ENCODE peak calls at places on chromosomes 5 and 9, in six cellular contexts. I, P, Z, M, K and X are unnamed samples.
A peak's percentile ranks its signal among the peaks of the same experiment; 100 is the strongest.

GRCh38 chr5:172438304-172438652 is 16.0 kb downstream of the SH3PXD2B start:
- DNase-seq in I (no peak), P (no peak), Z (no peak), M (no peak), K (no peak), X (no peak)

GRCh38 chr5:43627028-43627427 is 24.0 kb downstream of the NNT start:
- DNase-seq in I (peak; percentile 84), P (peak; percentile 58), Z (peak; percentile 62), M (no peak), K (peak; percentile 60), X (peak; percentile 52)

GRCh38 chr9:73183917-73184861 is 32.5 kb downstream of the ANXA1 start:
- DNase-seq in I (peak; percentile 75), P (peak; percentile 46), Z (no peak), M (no peak), K (peak; percentile 55), X (peak; percentile 18)

GRCh38 chr5:64987768-64988167 is 219.0 kb downstream of the CWC27 start:
- DNase-seq in I (no peak), P (no peak), Z (no peak), M (no peak), K (no peak), X (no peak)

GRCh38 chr9:114196924-114197570 is 41.7 kb downstream of the COL27A1 start:
- DNase-seq in I (no peak), P (no peak), Z (no peak), M (no peak), K (no peak), X (no peak)

GRCh38 chr9:37693265-37693664 is 42.5 kb downstream of the FRMPD1 start:
- DNase-seq in I (peak; percentile 2), P (no peak), Z (peak; percentile 18), M (no peak), K (no peak), X (no peak)

GRCh38 chr5:84605246-84605645 is 220.6 kb upstream of the EDIL3 start:
- DNase-seq in I (no peak), P (no peak), Z (no peak), M (no peak), K (no peak), X (no peak)

GRCh38 chr5:6583049-6583880 is 49.6 kb downstream of the NSUN2 start:
- DNase-seq in I (peak; percentile 9), P (peak; percentile 64), Z (no peak), M (no peak), K (peak; percentile 32), X (peak; percentile 28)

GRCh38 chr5:122902263-122902662 is 56.9 kb downstream of the SNX24 start:
- DNase-seq in I (no peak), P (no peak), Z (no peak), M (no peak), K (no peak), X (no peak)

GRCh38 chr5:17190242-17190778 is 27.1 kb upstream of the BASP1 start:
- DNase-seq in I (peak; percentile 90), P (peak; percentile 64), Z (no peak), M (no peak), K (peak; percentile 33), X (no peak)

GRCh38 chr5:17497446-17497845 is 585 bp upstream of the TAF11L2 start:
- DNase-seq in I (no peak), P (no peak), Z (no peak), M (no peak), K (no peak), X (no peak)

GRCh38 chr5:81755320-81755719 is 4.4 kb upstream of the SSBP2 start:
- DNase-seq in I (peak; percentile 95), P (peak; percentile 47), Z (peak; percentile 67), M (no peak), K (no peak), X (peak; percentile 74)

GRCh38 chr9:27451207-27451792 is 72.8 kb upstream of the IFNK start:
- DNase-seq in I (no peak), P (no peak), Z (no peak), M (no peak), K (no peak), X (no peak)

GRCh38 chr9:81268048-81268447 is 421.3 kb downstream of the TLE1 start:
- DNase-seq in I (peak; percentile 67), P (no peak), Z (no peak), M (no peak), K (no peak), X (no peak)

GRCh38 chr9:101119206-101119819 is 90.8 kb downstream of the PLPPR1 start:
- DNase-seq in I (peak; percentile 11), P (peak; percentile 70), Z (no peak), M (no peak), K (peak; percentile 15), X (peak; percentile 24)

GRCh38 chr9:92954078-92954861 is 6.9 kb downstream of the FGD3 start:
- DNase-seq in I (peak; percentile 64), P (no peak), Z (no peak), M (peak; percentile 74), K (no peak), X (peak; percentile 20)

GRCh38 chr5:944992-945685 is 52.5 kb downstream of the TRIP13 start:
- DNase-seq in I (no peak), P (no peak), Z (no peak), M (no peak), K (no peak), X (no peak)

GRCh38 chr9:34204011-34204635 is 25.3 kb downstream of the UBAP1 start:
- DNase-seq in I (peak; percentile 58), P (no peak), Z (no peak), M (no peak), K (peak; percentile 53), X (no peak)

GRCh38 chr5:57698785-57699184 is 216.2 kb upstream of the ACTBL2 start:
- DNase-seq in I (peak; percentile 31), P (no peak), Z (no peak), M (no peak), K (no peak), X (peak; percentile 10)

GRCh38 chr5:58459276-58459859 is 518 bp downstream of the PLK2 start:
- DNase-seq in I (peak; percentile 59), P (peak; percentile 56), Z (peak; percentile 8), M (no peak), K (peak; percentile 32), X (no peak)

GRCh38 chr5:14156611-14157493 is 13.7 kb downstream of the TRIO start:
- DNase-seq in I (peak; percentile 98), P (no peak), Z (no peak), M (no peak), K (no peak), X (peak; percentile 81)

GRCh38 chr9:132662152-132662945 is 7.4 kb downstream of the DDX31 start:
- DNase-seq in I (no peak), P (no peak), Z (no peak), M (no peak), K (no peak), X (no peak)

GRCh38 chr5:138901716-138902115 is 26.6 kb upstream of the LRRTM2 start:
- DNase-seq in I (no peak), P (no peak), Z (no peak), M (no peak), K (no peak), X (no peak)

GRCh38 chr9:79671558-79671957 is 99.8 kb downstream of the TLE4 start:
- DNase-seq in I (no peak), P (no peak), Z (no peak), M (no peak), K (no peak), X (no peak)

GRCh38 chr5:24110019-24110615 is 534.7 kb downstream of the CDH10 start:
- DNase-seq in I (peak; percentile 15), P (peak; percentile 32), Z (no peak), M (no peak), K (no peak), X (no peak)

GRCh38 chr5:157900644-157901043 is 41.7 kb upstream of the CLINT1 start:
- DNase-seq in I (no peak), P (no peak), Z (no peak), M (no peak), K (no peak), X (no peak)